ENCODE peak calls at places on chromosome 12, in six cellular contexts. X is head of caudate nucleus; O is heart right ventricle; I is Right ventricle myocardium superior; P is CD8-positive, alpha-beta T cell; U is AML-193. H is an unnamed sample.
A peak's percentile ranks its signal among the peaks of the same experiment; 100 is the strongest.

GRCh38 chr12:121799175-121799841 is 4.5 kb upstream of the SETD1B start:
- DNase-seq in O (peak; percentile 84), P (peak; percentile 69), X (peak; percentile 54), U (peak; percentile 37), I (peak; percentile 85), H (peak; percentile 92)

GRCh38 chr12:124391340-124392261 is 96.7 kb downstream of the RFLNA start:
- DNase-seq in X (peak; percentile 47), I (peak; percentile 84), P (peak; percentile 55), U (peak; percentile 84), O (peak; percentile 50), H (peak; percentile 85)

GRCh38 chr12:51217133-51217967 is 512 bp downstream of the POU6F1 start:
- DNase-seq in X (peak; percentile 60), O (peak; percentile 57), I (peak; percentile 69), U (no peak), P (peak; percentile 60), H (peak; percentile 90)

GRCh38 chr12:25784669-25785068 is 173.8 kb upstream of the RASSF8 start:
- DNase-seq in I (no peak), U (no peak), O (no peak), P (no peak), X (no peak), H (no peak)

GRCh38 chr12:47714823-47715386 is 9.1 kb upstream of the RPAP3 start:
- DNase-seq in I (no peak), X (no peak), O (no peak), U (no peak), P (no peak), H (no peak)

GRCh38 chr12:25447046-25447445 is 106.0 kb downstream of the LMNTD1 start:
- DNase-seq in O (no peak), X (no peak), P (no peak), U (no peak), I (no peak), H (no peak)

GRCh38 chr12:30959778-30960177 is 33.2 kb downstream of the TSPAN11 start:
- DNase-seq in U (no peak), I (no peak), X (no peak), O (no peak), P (no peak), H (peak; percentile 56)

GRCh38 chr12:122527478-122527944 is 462 bp downstream of the KNTC1 start:
- DNase-seq in P (peak; percentile 15), X (peak; percentile 21), U (peak; percentile 42), O (no peak), I (no peak), H (no peak)

GRCh38 chr12:124430491-124430890 is 135.6 kb downstream of the RFLNA start:
- DNase-seq in P (no peak), U (no peak), X (no peak), I (no peak), O (no peak), H (no peak)

GRCh38 chr12:128265566-128265965 is 1.4 kb upstream of the TMEM132C start:
- DNase-seq in O (no peak), X (no peak), U (no peak), P (no peak), I (peak; percentile 55), H (no peak)

GRCh38 chr12:25187781-25188180 is 7.2 kb downstream of the DNAI7 start:
- DNase-seq in O (no peak), P (no peak), X (no peak), I (no peak), U (no peak), H (no peak)

GRCh38 chr12:20711846-20712245 is 16.7 kb downstream of the SLCO1C1 start:
- DNase-seq in O (no peak), U (no peak), I (no peak), X (no peak), P (no peak), H (no peak)

GRCh38 chr12:70507442-70507841 is 129.8 kb downstream of the PTPRB start:
- DNase-seq in X (no peak), I (no peak), P (no peak), U (no peak), O (no peak), H (no peak)

GRCh38 chr12:6222009-6222702 is 22.0 kb downstream of the CD9 start:
- DNase-seq in X (no peak), U (no peak), I (no peak), O (no peak), P (no peak), H (no peak)

GRCh38 chr12:42530284-42530683 is 59.3 kb downstream of the PRICKLE1 start:
- DNase-seq in U (no peak), I (no peak), P (no peak), X (no peak), O (no peak), H (no peak)

GRCh38 chr12:38389581-38389980 is 73.0 kb downstream of the ALG10B start:
- DNase-seq in U (no peak), I (no peak), X (no peak), P (no peak), O (no peak), H (no peak)

GRCh38 chr12:46371718-46372130 is 849 bp downstream of the SLC38A2 start:
- DNase-seq in U (peak; percentile 59), O (peak; percentile 59), P (peak; percentile 60), I (peak; percentile 82), X (peak; percentile 71), H (peak; percentile 92)

GRCh38 chr12:69553626-69554248 is 31.5 kb upstream of the CCT2 start:
- DNase-seq in O (peak; percentile 16), U (no peak), X (no peak), P (no peak), I (no peak), H (no peak)

GRCh38 chr12:121697093-121697698 is 15.4 kb upstream of the TMEM120B start:
- DNase-seq in O (peak; percentile 54), P (peak; percentile 48), I (no peak), U (peak; percentile 39), X (no peak), H (no peak)

GRCh38 chr12:132837693-132838463 is 9.2 kb upstream of the GOLGA3 start:
- DNase-seq in O (no peak), P (no peak), U (no peak), I (peak; percentile 57), X (no peak), H (no peak)

GRCh38 chr12:91988076-91988475 is 157.6 kb downstream of the BTG1 start:
- DNase-seq in X (no peak), P (no peak), U (no peak), O (peak; percentile 15), I (no peak), H (no peak)

GRCh38 chr12:6507102-6507998 is 13.4 kb downstream of the NCAPD2 start:
- DNase-seq in U (no peak), X (no peak), O (no peak), I (no peak), P (no peak), H (no peak)

H was measured in kidney.